ENCODE peak calls at places on chromosome 11, in five cellular contexts. I, A, B, C and G are unnamed samples.

GRCh38 chr11:113874920-113875413 is 405 bp downstream of the USP28 start:
- DNase-seq in I (no peak), A (no peak), B (no peak), C (peak; percentile 2), G (peak; percentile 9)

GRCh38 chr11:33195391-33196190 is 34.3 kb upstream of the CSTF3 start:
- DNase-seq in I (no peak), A (no peak), B (no peak), C (no peak), G (no peak)

GRCh38 chr11:114832532-114833125 is 154.3 kb downstream of the NXPE2 start:
- DNase-seq in I (peak; percentile 83), A (no peak), B (no peak), C (no peak), G (peak; percentile 99)

GRCh38 chr11:84333196-84333595 is 1047.0 kb upstream of the CCDC90B start:
- DNase-seq in I (no peak), A (no peak), B (no peak), C (no peak), G (no peak)

GRCh38 chr11:117384045-117384444 is 56.4 kb downstream of the CEP164 start:
- DNase-seq in I (no peak), A (no peak), B (peak; percentile 58), C (no peak), G (no peak)

GRCh38 chr11:107853070-107853469 is 5.5 kb downstream of the SLC35F2 start:
- DNase-seq in I (no peak), A (no peak), B (no peak), C (no peak), G (no peak)

GRCh38 chr11:29127456-29127855 is 889.4 kb downstream of the KCNA4 start:
- DNase-seq in I (no peak), A (no peak), B (no peak), C (no peak), G (no peak)

GRCh38 chr11:115379528-115379927 is 124.7 kb downstream of the CADM1 start:
- DNase-seq in I (no peak), A (no peak), B (no peak), C (no peak), G (no peak)

GRCh38 chr11:3808846-3809623 is 675 bp downstream of the PGAP2 start:
- DNase-seq in I (peak; percentile 3), A (peak; percentile 56), B (peak; percentile 71), C (no peak), G (peak; percentile 13)